ENCODE peak calls at places on chromosomes 11 and 22, in nine cellular contexts. L, M, O, B, N, F, K, W and E are unnamed samples.

GRCh38 chr22:49768077-49768476 is 59.6 kb downstream of the BRD1 start:
- DNase-seq in L (no peak), M (no peak), O (no peak), B (no peak), N (peak; percentile 4), F (no peak), K (no peak), W (no peak), E (peak; percentile 2)

GRCh38 chr11:37504066-37504611 is 906.1 kb upstream of the RAG2 start:
- DNase-seq in L (peak; percentile 95), M (peak; percentile 20), O (no peak), B (no peak), N (no peak), F (no peak), K (no peak), W (no peak), E (no peak)

GRCh38 chr11:34468209-34468841 is 29.6 kb downstream of the CAT start:
- DNase-seq in L (peak; percentile 22), M (no peak), O (peak; percentile 59), B (peak; percentile 25), N (no peak), F (no peak), K (peak; percentile 17), W (peak; percentile 12), E (no peak)

GRCh38 chr22:38163844-38164577 is 17.6 kb downstream of the PLA2G6 start:
- DNase-seq in L (no peak), M (no peak), O (no peak), B (no peak), N (no peak), F (no peak), K (no peak), W (no peak), E (no peak)

GRCh38 chr11:46505741-46506485 is 87.9 kb downstream of the AMBRA1 start:
- DNase-seq in L (no peak), M (no peak), O (no peak), B (no peak), N (peak; percentile 16), F (no peak), K (no peak), W (no peak), E (no peak)

GRCh38 chr11:37449146-37449545 is 851.1 kb upstream of the RAG2 start:
- DNase-seq in L (peak; percentile 68), M (no peak), O (peak; percentile 21), B (no peak), N (no peak), F (no peak), K (no peak), W (no peak), E (no peak)

GRCh38 chr11:8288166-8288772 is 24.6 kb upstream of the LMO1 start:
- DNase-seq in L (no peak), M (no peak), O (no peak), B (no peak), N (no peak), F (no peak), K (no peak), W (no peak), E (no peak)

GRCh38 chr11:75328426-75329277 is 22.8 kb downstream of the ARRB1 start:
- DNase-seq in L (peak; percentile 76), M (peak; percentile 70), O (peak; percentile 62), B (peak; percentile 28), N (peak; percentile 68), F (peak; percentile 75), K (peak; percentile 66), W (peak; percentile 56), E (peak; percentile 87)

GRCh38 chr11:73172992-73173656 is 31.0 kb upstream of the FCHSD2 start:
- DNase-seq in L (no peak), M (no peak), O (no peak), B (no peak), N (no peak), F (no peak), K (no peak), W (no peak), E (no peak)

GRCh38 chr22:24683671-24684070 is 80.7 kb downstream of the GGT1 start:
- DNase-seq in L (peak; percentile 82), M (no peak), O (no peak), B (no peak), N (no peak), F (no peak), K (no peak), W (no peak), E (no peak)

GRCh38 chr22:26476705-26477340 is 6.8 kb downstream of the HPS4 start:
- DNase-seq in L (peak; percentile 80), M (no peak), O (peak; percentile 46), B (no peak), N (no peak), F (no peak), K (no peak), W (no peak), E (no peak)

GRCh38 chr22:46965552-46966494 is 203.4 kb downstream of the TBC1D22A start:
- DNase-seq in L (peak; percentile 12), M (no peak), O (no peak), B (no peak), N (no peak), F (no peak), K (no peak), W (no peak), E (peak; percentile 43)

GRCh38 chr11:24295360-24295759 is 201.5 kb upstream of the LUZP2 start:
- DNase-seq in L (peak; percentile 12), M (no peak), O (no peak), B (no peak), N (no peak), F (no peak), K (no peak), W (no peak), E (no peak)